ENCODE peak calls at places on chromosomes 12 and 14, in seven cellular contexts. O is suprapubic skin; A is stimulated activated CD8-positive, alpha-beta memory T cell treated with anti-CD3 and anti-CD28 coated beads, Interleukin-2, amount 100 ng/mL, for 48 hours; H is CD4-positive, CD25-positive, alpha-beta regulatory T cell; K is cardiac muscle cell; R is ovary; J is LHCN-M2. Y is an unnamed sample.

GRCh38 chr12:80576641-80577418 is 130.6 kb upstream of the MYF6 start:
- DNase-seq in O (no peak), A (no peak), H (no peak), K (no peak), R (no peak), J (no peak), Y (no peak)

GRCh38 chr12:68279227-68280054 is 26.0 kb upstream of the IL22 start:
- DNase-seq in O (no peak), A (no peak), H (peak), K (peak), R (no peak), J (no peak), Y (no peak)

GRCh38 chr12:38775457-38775856 is 129.9 kb downstream of the CPNE8 start:
- DNase-seq in O (no peak), A (no peak), H (peak), K (no peak), R (no peak), J (no peak), Y (no peak)

GRCh38 chr12:40946612-40947194 is 241.4 kb upstream of the PDZRN4 start:
- DNase-seq in O (no peak), A (no peak), H (peak), K (peak), R (no peak), J (peak), Y (peak)

GRCh38 chr14:64350091-64350490 is 38.1 kb upstream of the MTHFD1 start:
- DNase-seq in O (no peak), A (no peak), H (no peak), K (no peak), R (no peak), J (no peak), Y (no peak)

GRCh38 chr12:115468087-115468510 is 784.1 kb upstream of the TBX3 start:
- DNase-seq in O (no peak), A (no peak), H (no peak), K (peak), R (no peak), J (no peak), Y (no peak)

GRCh38 chr12:1212529-1212928 is 221.5 kb downstream of the ERC1 start:
- DNase-seq in O (no peak), A (no peak), H (no peak), K (no peak), R (no peak), J (no peak), Y (no peak)

GRCh38 chr14:61774861-61775260 is 12.6 kb downstream of the SNAPC1 start:
- DNase-seq in O (no peak), A (no peak), H (no peak), K (no peak), R (no peak), J (peak), Y (peak)

GRCh38 chr12:63149884-63150254 is 1.1 kb downstream of the AVPR1A start:
- DNase-seq in O (no peak), A (no peak), H (no peak), K (no peak), R (no peak), J (no peak), Y (no peak)

GRCh38 chr14:99729991-99730875 is 46.1 kb downstream of the CYP46A1 start:
- DNase-seq in O (peak), A (peak), H (peak), K (no peak), R (peak), J (no peak), Y (peak)

GRCh38 chr12:95848575-95849388 is 10.0 kb upstream of the SNRPF start:
- DNase-seq in O (no peak), A (no peak), H (peak), K (peak), R (no peak), J (peak), Y (peak)

GRCh38 chr12:123942911-123943648 is 29.6 kb downstream of the CCDC92 start:
- DNase-seq in O (no peak), A (no peak), H (no peak), K (peak), R (no peak), J (peak), Y (peak)

GRCh38 chr12:50060120-50060468 is 2.7 kb downstream of the ASIC1 start:
- DNase-seq in O (no peak), A (no peak), H (no peak), K (no peak), R (no peak), J (no peak), Y (no peak)

GRCh38 chr12:69239922-69240624 is 704 bp downstream of the CPSF6 start:
- DNase-seq in O (peak), A (peak), H (peak), K (peak), R (peak), J (peak), Y (peak)

GRCh38 chr12:28767836-28768348 is 381.2 kb upstream of the FAR2 start:
- DNase-seq in O (no peak), A (no peak), H (no peak), K (peak), R (no peak), J (no peak), Y (no peak)

GRCh38 chr14:99247772-99248171 is 24.2 kb downstream of the BCL11B start:
- DNase-seq in O (no peak), A (no peak), H (no peak), K (no peak), R (no peak), J (no peak), Y (no peak)

GRCh38 chr12:96814200-96814599 is 92.9 kb upstream of the NEDD1 start:
- DNase-seq in O (no peak), A (no peak), H (no peak), K (no peak), R (no peak), J (peak), Y (peak)

GRCh38 chr14:101734241-101734847 is 27.2 kb upstream of the PPP2R5C start:
- DNase-seq in O (peak), A (no peak), H (no peak), K (no peak), R (no peak), J (peak), Y (peak)

GRCh38 chr12:46571593-46571992 is 199.0 kb upstream of the SLC38A2 start:
- DNase-seq in O (no peak), A (no peak), H (no peak), K (no peak), R (no peak), J (no peak), Y (no peak)

GRCh38 chr12:43858096-43858495 is 22.2 kb downstream of the TMEM117 start:
- DNase-seq in O (no peak), A (no peak), H (no peak), K (no peak), R (no peak), J (no peak), Y (no peak)

GRCh38 chr14:65098586-65098985 is 3.7 kb downstream of the MAX start:
- DNase-seq in O (no peak), A (no peak), H (peak), K (peak), R (no peak), J (no peak), Y (no peak)

GRCh38 chr12:51403744-51404143 is 12.5 kb upstream of the GALNT6 start:
- DNase-seq in O (no peak), A (no peak), H (no peak), K (no peak), R (no peak), J (no peak), Y (no peak)

GRCh38 chr14:54916061-54916460 is 13.4 kb upstream of the GCH1 start:
- DNase-seq in O (no peak), A (no peak), H (no peak), K (no peak), R (no peak), J (no peak), Y (no peak)

GRCh38 chr12:106769078-106769477 is 5.4 kb upstream of the RIC8B start:
- DNase-seq in O (no peak), A (no peak), H (no peak), K (peak), R (no peak), J (no peak), Y (no peak)

GRCh38 chr12:52740591-52740990 is 36.6 kb downstream of the KRT76 start:
- DNase-seq in O (no peak), A (no peak), H (no peak), K (peak), R (no peak), J (no peak), Y (no peak)

GRCh38 chr12:2488596-2488995 is 306.2 kb upstream of the FKBP4 start:
- DNase-seq in O (no peak), A (no peak), H (no peak), K (no peak), R (no peak), J (no peak), Y (no peak)

GRCh38 chr12:131943389-131943788 is 6.4 kb upstream of the EP400 start:
- DNase-seq in O (peak), A (no peak), H (no peak), K (no peak), R (no peak), J (no peak), Y (no peak)

GRCh38 chr12:97385121-97385520 is 77.5 kb upstream of the RMST start:
- DNase-seq in O (no peak), A (no peak), H (no peak), K (no peak), R (no peak), J (no peak), Y (no peak)

GRCh38 chr12:106096376-106096775 is 42.4 kb downstream of the NUAK1 start:
- DNase-seq in O (peak), A (no peak), H (no peak), K (no peak), R (no peak), J (no peak), Y (no peak)

GRCh38 chr14:51028851-51029754 is 65.8 kb downstream of the TRIM9 start:
- DNase-seq in O (no peak), A (no peak), H (no peak), K (peak), R (no peak), J (no peak), Y (no peak)